ENCODE peak calls at places on chromosomes 13 and 19, in seven cellular contexts. P is heart left ventricle, V is mammary epithelial cell, R is upper lobe of left lung, F is GM12865, X is fibroblast of lung, I is fibroblast of mammary gland. Y is an unnamed sample.

GRCh38 chr19:42242071-42242511 is 311 bp downstream of the GSK3A start:
- DNase-seq in V (no peak), X (no peak), R (no peak), I (no peak), P (no peak), F (no peak), Y (no peak)

GRCh38 chr13:101752432-101752831 is 300.0 kb downstream of the ITGBL1 start:
- DNase-seq in R (no peak), F (no peak), X (no peak), I (no peak), P (no peak), V (no peak), Y (no peak)

GRCh38 chr19:42252365-42253244 is 2.3 kb downstream of the ERF start:
- DNase-seq in X (peak; percentile 47), R (peak; percentile 60), I (peak; percentile 71), F (no peak), P (peak; percentile 57), V (peak; percentile 66), Y (peak; percentile 54)

GRCh38 chr19:41264581-41265375 is 606 bp downstream of the HNRNPUL1 start:
- DNase-seq in P (peak; percentile 59), R (peak; percentile 64), V (peak; percentile 42), I (peak; percentile 39), F (peak; percentile 77), X (peak; percentile 32), Y (peak; percentile 24)

GRCh38 chr13:101454767-101455166 is 2.3 kb downstream of the ITGBL1 start:
- DNase-seq in R (no peak), V (peak; percentile 62), P (no peak), F (no peak), X (peak; percentile 11), I (no peak), Y (peak; percentile 71)

GRCh38 chr19:49231804-49232203 is 74.2 kb downstream of the TRPM4 start:
- DNase-seq in V (no peak), I (no peak), R (no peak), F (peak; percentile 79), X (no peak), P (no peak), Y (no peak)

GRCh38 chr19:27887946-27888345 is 1325.0 kb downstream of the UQCRFS1 start:
- DNase-seq in I (no peak), V (no peak), R (no peak), X (no peak), F (no peak), P (no peak), Y (no peak)

GRCh38 chr13:37136187-37136586 is 30.7 kb upstream of the CSNK1A1L start:
- DNase-seq in R (no peak), F (no peak), I (peak; percentile 75), V (no peak), X (no peak), P (no peak), Y (peak; percentile 50)

GRCh38 chr13:73449258-73449657 is 390.5 kb downstream of the KLF5 start:
- DNase-seq in V (peak; percentile 70), P (no peak), X (no peak), I (no peak), F (no peak), R (no peak), Y (peak; percentile 40)

GRCh38 chr19:12800873-12801465 is 631 bp downstream of the PRDX2 start:
- DNase-seq in X (no peak), V (no peak), P (peak; percentile 30), F (no peak), I (no peak), R (peak; percentile 25), Y (no peak)

GRCh38 chr13:28181413-28181812 is 43.1 kb downstream of the PAN3 start:
- DNase-seq in P (no peak), X (no peak), I (peak; percentile 74), R (no peak), F (no peak), V (peak; percentile 90), Y (peak; percentile 22)

GRCh38 chr13:78376033-78376432 is 227.3 kb downstream of the POU4F1 start:
- DNase-seq in P (no peak), V (no peak), X (no peak), R (no peak), I (no peak), F (no peak), Y (no peak)

GRCh38 chr13:60414177-60414576 is 17.2 kb downstream of the TDRD3 start:
- DNase-seq in R (no peak), X (no peak), P (no peak), F (no peak), I (no peak), V (no peak), Y (no peak)

GRCh38 chr19:5292843-5293606 is 47.6 kb downstream of the PTPRS start:
- DNase-seq in I (peak; percentile 63), R (peak; percentile 41), F (peak; percentile 29), V (peak; percentile 41), P (peak; percentile 60), X (peak; percentile 70), Y (peak; percentile 70)

GRCh38 chr19:40578442-40578908 is 1.8 kb downstream of the SHKBP1 start:
- DNase-seq in I (peak; percentile 40), P (peak; percentile 26), R (no peak), V (no peak), X (no peak), F (peak; percentile 43), Y (peak; percentile 33)

GRCh38 chr13:64347662-64348061 is 2882.5 kb downstream of the PCDH9 start:
- DNase-seq in V (no peak), X (peak; percentile 38), R (no peak), P (no peak), F (no peak), I (no peak), Y (peak; percentile 53)

GRCh38 chr19:3269972-3270667 is 45.7 kb downstream of the CELF5 start:
- DNase-seq in X (no peak), R (no peak), F (no peak), V (no peak), I (no peak), P (no peak), Y (no peak)

GRCh38 chr13:65638572-65639168 is 1591.5 kb downstream of the PCDH9 start:
- DNase-seq in R (no peak), V (peak; percentile 2), X (peak; percentile 78), P (no peak), I (peak; percentile 65), F (peak; percentile 52), Y (peak; percentile 78)

GRCh38 chr19:3338541-3339181 is 27.7 kb upstream of the NFIC start:
- DNase-seq in V (no peak), F (no peak), X (no peak), P (no peak), R (peak; percentile 88), I (no peak), Y (no peak)

GRCh38 chr19:16202320-16203255 is 4.9 kb downstream of the AP1M1 start:
- DNase-seq in R (no peak), F (peak; percentile 48), P (no peak), X (no peak), V (no peak), I (peak; percentile 18), Y (peak; percentile 27)

GRCh38 chr13:70188567-70188966 is 80.3 kb upstream of the KLHL1 start:
- DNase-seq in P (no peak), X (no peak), V (no peak), R (no peak), I (no peak), F (no peak), Y (no peak)

GRCh38 chr19:1248454-1249297 is at the start of gene MIDN:
- DNase-seq in P (peak; percentile 89), I (peak; percentile 84), X (peak; percentile 90), V (peak; percentile 84), R (peak; percentile 86), F (peak; percentile 89), Y (peak; percentile 88)

GRCh38 chr13:113489171-113489548 is 1.4 kb downstream of the DCUN1D2 start:
- DNase-seq in P (no peak), F (no peak), X (peak; percentile 29), R (no peak), V (peak; percentile 3), I (no peak), Y (no peak)

GRCh38 chr13:113490496-113491417 is at the start of gene DCUN1D2:
- DNase-seq in I (peak; percentile 94), V (peak; percentile 96), F (peak; percentile 96), X (peak; percentile 97), R (peak; percentile 94), P (peak; percentile 96), Y (peak; percentile 96)

GRCh38 chr13:113491418-113491883 is 940 bp upstream of the DCUN1D2 start:
- DNase-seq in F (peak; percentile 24), I (peak; percentile 24), P (no peak), X (peak; percentile 27), R (no peak), V (peak; percentile 27), Y (peak; percentile 17)

GRCh38 chr13:113488283-113488682 is 2.2 kb downstream of the DCUN1D2 start:
- DNase-seq in R (no peak), F (no peak), I (no peak), X (no peak), P (no peak), V (no peak), Y (no peak)

GRCh38 chr13:113489549-113490495 is 689 bp downstream of the DCUN1D2 start:
- DNase-seq in F (peak; percentile 50), V (peak; percentile 38), P (peak; percentile 35), X (peak; percentile 44), I (peak; percentile 37), R (peak; percentile 35), Y (peak; percentile 42)
- TF ChIP-seq CTCF in F (no peak), V (no peak), P (no peak), X (no peak), I (no peak), R (no peak), Y (no peak)

GRCh38 chr13:75440100-75440499 is 41.9 kb downstream of the TBC1D4 start:
- DNase-seq in F (no peak), X (no peak), P (no peak), V (no peak), R (no peak), I (no peak), Y (peak; percentile 19)
- H3K4me3 ChIP-seq in F (no peak overlapping the region), X (no peak overlapping the region), P (no peak overlapping the region), V (no peak overlapping the region), R (no peak overlapping the region), I (no peak overlapping the region), Y (no peak overlapping the region)

DNA sequence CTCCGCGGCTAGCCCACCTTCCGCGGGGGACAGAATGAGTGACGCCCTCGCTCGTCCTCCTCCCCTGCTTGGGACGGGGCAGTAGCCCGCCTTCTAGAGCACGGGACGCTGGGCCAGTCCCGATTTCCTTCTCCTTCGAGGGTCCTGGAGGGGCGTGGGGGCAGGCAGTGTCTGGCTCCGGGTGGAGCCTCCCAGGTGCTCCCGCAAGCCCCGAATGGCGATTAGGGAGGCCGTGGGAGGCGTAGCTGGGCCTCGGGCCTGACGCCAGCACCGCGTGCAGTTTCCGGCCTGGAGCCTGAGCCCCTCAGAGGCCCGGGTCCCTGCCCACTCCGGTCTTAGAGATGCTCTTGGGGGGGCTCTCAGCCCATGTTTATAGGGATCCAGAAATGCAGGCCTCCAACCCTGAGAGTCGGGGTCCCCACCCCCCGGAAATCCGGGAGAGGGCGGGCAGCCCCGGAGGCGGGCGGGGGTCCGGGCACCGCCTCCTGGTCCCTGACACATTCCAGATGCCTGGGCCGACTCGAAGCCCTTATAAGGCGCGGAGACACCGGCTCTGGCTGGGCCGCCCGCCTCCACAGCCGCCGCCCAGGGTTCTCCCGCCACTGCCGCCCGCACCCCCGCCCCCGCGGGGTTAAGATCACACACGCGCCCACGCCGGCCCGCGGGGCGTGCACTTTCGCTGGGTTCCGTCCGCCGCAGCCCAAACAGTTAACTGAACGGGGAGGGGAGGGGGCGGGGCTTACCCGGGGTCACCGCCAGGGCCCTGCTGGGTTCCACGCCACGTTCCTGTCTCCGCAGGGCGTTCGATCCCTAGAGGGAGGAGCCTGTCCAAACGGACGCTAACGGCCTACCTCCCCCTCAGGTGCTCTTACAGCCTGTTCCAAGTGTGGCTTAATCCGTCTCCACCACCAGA is 1.5 kb downstream of the MYADM start:
- DNase-seq in P (peak; percentile 91), I (peak; percentile 83), F (peak; percentile 22), X (peak; percentile 88), R (peak; percentile 90), V (peak; percentile 81), Y (peak; percentile 85)
- TF ChIP-seq CTCF in P (peak; percentile 46), I (no peak), F (no peak), X (no peak), R (peak; percentile 64), V (no peak), Y (peak; percentile 41)

GRCh38 chr13:41427700-41428099 is 29.6 kb upstream of the RGCC start:
- DNase-seq in X (no peak), V (no peak), I (no peak), P (no peak), F (no peak), R (no peak), Y (no peak)
- H3K4me3 ChIP-seq in X (peak overlapping the region; percentile 32), V (no peak overlapping the region), I (peak overlapping the region; percentile 10), P (peak overlapping the region; percentile 43), F (no peak overlapping the region), R (peak overlapping the region; percentile 12), Y (peak overlapping the region; percentile 10)